ENCODE peak calls at places on chromosome 15, in seven cellular contexts. E is astrocyte of the spinal cord, D is MCF 10A, G is mesothelial cell of epicardium, Q is AG09319, P is glutamatergic neuron, B is endothelial cell of umbilical vein. U is an unnamed sample.

GRCh38 chr15:70539409-70539808 is 223.9 kb downstream of the UACA start:
- DNase-seq in E (no peak), D (no peak), G (no peak), Q (no peak), P (no peak), B (no peak), U (no peak)

GRCh38 chr15:42863572-42864239 is 56.9 kb downstream of the TTBK2 start:
- DNase-seq in E (no peak), D (peak), G (no peak), Q (no peak), P (no peak), B (peak), U (no peak)

GRCh38 chr15:82999905-83000671 is 11.4 kb downstream of the C15orf40 start:
- DNase-seq in E (peak), D (peak), G (no peak), Q (peak), P (no peak), B (peak), U (no peak)

GRCh38 chr15:68586274-68586961 is 7.6 kb downstream of the CORO2B start:
- DNase-seq in E (peak), D (peak), G (no peak), Q (no peak), P (peak), B (peak), U (no peak)

GRCh38 chr15:63599401-63600000 is 2.3 kb downstream of the FBXL22 start:
- DNase-seq in E (peak), D (peak), G (no peak), Q (no peak), P (peak), B (peak), U (no peak)

GRCh38 chr15:74535388-74536084 is 5.5 kb upstream of the ARID3B start:
- DNase-seq in E (no peak), D (no peak), G (no peak), Q (no peak), P (no peak), B (no peak), U (no peak)

GRCh38 chr15:48361690-48362089 is 30.5 kb downstream of the DUT start:
- DNase-seq in E (peak), D (no peak), G (no peak), Q (no peak), P (no peak), B (no peak), U (no peak)

GRCh38 chr15:62407962-62408361 is 242.9 kb upstream of the C2CD4B start:
- DNase-seq in E (no peak), D (no peak), G (no peak), Q (no peak), P (no peak), B (no peak), U (no peak)

GRCh38 chr15:65937476-65937875 is 68.2 kb downstream of the RAB11A start:
- DNase-seq in E (no peak), D (no peak), G (no peak), Q (no peak), P (no peak), B (peak), U (no peak)

GRCh38 chr15:58039260-58040035 is 26.1 kb downstream of the ALDH1A2 start:
- DNase-seq in E (no peak), D (no peak), G (no peak), Q (no peak), P (no peak), B (peak), U (no peak)

GRCh38 chr15:80565398-80565797 is 129.7 kb upstream of the ABHD17C start:
- DNase-seq in E (no peak), D (no peak), G (no peak), Q (no peak), P (no peak), B (no peak), U (no peak)

GRCh38 chr15:68025860-68026424 is 28.2 kb upstream of the PIAS1 start:
- DNase-seq in E (peak), D (no peak), G (no peak), Q (no peak), P (no peak), B (no peak), U (no peak)

GRCh38 chr15:55319537-55320325 is 709 bp downstream of the PIGB start:
- DNase-seq in E (peak), D (peak), G (no peak), Q (peak), P (no peak), B (no peak), U (no peak)

GRCh38 chr15:65264877-65265430 is 21.7 kb downstream of the PARP16 start:
- DNase-seq in E (no peak), D (no peak), G (no peak), Q (no peak), P (no peak), B (no peak), U (no peak)

GRCh38 chr15:55250392-55250791 is 39.2 kb downstream of the RAB27A start:
- DNase-seq in E (peak), D (peak), G (no peak), Q (peak), P (no peak), B (no peak), U (no peak)

GRCh38 chr15:49606594-49606993 is 14.0 kb downstream of the FAM227B start:
- DNase-seq in E (no peak), D (no peak), G (no peak), Q (no peak), P (no peak), B (peak), U (no peak)

GRCh38 chr15:82709421-82710207 is at the start of gene AP3B2:
- DNase-seq in E (peak), D (peak), G (peak), Q (peak), P (peak), B (peak), U (peak)

GRCh38 chr15:25863067-25863967 is at the start of gene ATP10A:
- DNase-seq in E (peak), D (no peak), G (no peak), Q (no peak), P (peak), B (no peak), U (no peak)

GRCh38 chr15:31457631-31458526 is 131.2 kb downstream of the KLF13 start:
- DNase-seq in E (peak), D (peak), G (no peak), Q (no peak), P (no peak), B (no peak), U (no peak)

GRCh38 chr15:88688394-88688933 is 49.6 kb downstream of the ISG20 start:
- DNase-seq in E (no peak), D (no peak), G (no peak), Q (no peak), P (no peak), B (no peak), U (no peak)

GRCh38 chr15:60720493-60721231 is 241.7 kb upstream of the ICE2 start:
- DNase-seq in E (no peak), D (no peak), G (no peak), Q (no peak), P (no peak), B (no peak), U (no peak)

GRCh38 chr15:93748710-93749109 is 482.7 kb upstream of the MCTP2 start:
- DNase-seq in E (no peak), D (no peak), G (no peak), Q (no peak), P (no peak), B (no peak), U (no peak)
- TF ChIP-seq CTCF in E (no peak), D (no peak), G (no peak), Q (no peak), P (no peak), B (no peak), U (no peak)

DNA sequence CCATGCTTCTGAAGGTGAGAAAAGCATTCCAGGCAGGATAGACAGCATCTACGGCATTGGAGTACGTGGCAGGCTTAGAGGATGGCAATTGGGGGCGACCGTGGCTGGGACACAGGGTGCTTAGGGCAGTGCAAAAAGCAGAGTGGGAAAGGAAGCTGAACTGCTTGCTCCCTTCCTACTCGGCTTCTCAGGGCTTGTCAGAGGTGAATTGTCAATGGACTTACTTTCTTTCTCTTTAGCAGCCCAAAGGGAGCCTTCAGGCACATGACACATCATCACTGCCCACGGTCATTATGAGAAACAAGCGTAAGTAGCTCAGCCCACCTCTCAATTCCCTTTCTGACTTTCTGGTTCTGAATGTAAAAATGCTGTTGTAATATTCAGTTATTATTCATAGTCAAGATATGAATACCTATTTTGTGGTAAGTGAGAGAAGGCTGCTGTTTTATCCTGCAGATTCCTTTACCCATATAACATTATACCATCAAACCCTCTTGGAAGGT is 84.3 kb downstream of the KLHL25 start:
- DNase-seq in E (no peak), D (no peak), G (no peak), Q (no peak), P (no peak), B (no peak), U (no peak)
- TF ChIP-seq CTCF in E (no peak), D (no peak), G (no peak), Q (no peak), P (no peak), B (no peak), U (no peak)

DNA sequence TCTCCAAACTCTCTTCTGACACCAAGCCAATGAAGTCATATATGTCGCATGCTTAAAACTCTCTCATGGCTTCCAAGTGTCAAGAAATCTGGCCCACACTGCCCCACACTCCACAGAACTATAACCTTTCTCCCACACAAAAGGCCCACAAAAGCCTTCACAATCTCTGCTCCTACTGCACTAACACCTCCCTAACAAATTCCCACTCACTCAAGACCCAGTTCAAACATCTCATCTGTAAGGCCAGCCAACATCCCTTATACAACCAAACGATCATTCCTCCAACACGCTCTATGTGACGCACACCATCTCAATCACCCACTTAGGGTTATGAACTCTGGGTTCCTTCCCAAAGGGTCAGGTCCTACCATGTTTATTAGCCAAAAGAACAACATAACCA is 13.5 kb downstream of the TBC1D2B start:
- DNase-seq in E (no peak), D (no peak), G (no peak), Q (no peak), P (no peak), B (no peak), U (no peak)
- TF ChIP-seq CTCF in E (no peak), D (no peak), G (no peak), Q (no peak), P (no peak), B (no peak), U (no peak)

DNA sequence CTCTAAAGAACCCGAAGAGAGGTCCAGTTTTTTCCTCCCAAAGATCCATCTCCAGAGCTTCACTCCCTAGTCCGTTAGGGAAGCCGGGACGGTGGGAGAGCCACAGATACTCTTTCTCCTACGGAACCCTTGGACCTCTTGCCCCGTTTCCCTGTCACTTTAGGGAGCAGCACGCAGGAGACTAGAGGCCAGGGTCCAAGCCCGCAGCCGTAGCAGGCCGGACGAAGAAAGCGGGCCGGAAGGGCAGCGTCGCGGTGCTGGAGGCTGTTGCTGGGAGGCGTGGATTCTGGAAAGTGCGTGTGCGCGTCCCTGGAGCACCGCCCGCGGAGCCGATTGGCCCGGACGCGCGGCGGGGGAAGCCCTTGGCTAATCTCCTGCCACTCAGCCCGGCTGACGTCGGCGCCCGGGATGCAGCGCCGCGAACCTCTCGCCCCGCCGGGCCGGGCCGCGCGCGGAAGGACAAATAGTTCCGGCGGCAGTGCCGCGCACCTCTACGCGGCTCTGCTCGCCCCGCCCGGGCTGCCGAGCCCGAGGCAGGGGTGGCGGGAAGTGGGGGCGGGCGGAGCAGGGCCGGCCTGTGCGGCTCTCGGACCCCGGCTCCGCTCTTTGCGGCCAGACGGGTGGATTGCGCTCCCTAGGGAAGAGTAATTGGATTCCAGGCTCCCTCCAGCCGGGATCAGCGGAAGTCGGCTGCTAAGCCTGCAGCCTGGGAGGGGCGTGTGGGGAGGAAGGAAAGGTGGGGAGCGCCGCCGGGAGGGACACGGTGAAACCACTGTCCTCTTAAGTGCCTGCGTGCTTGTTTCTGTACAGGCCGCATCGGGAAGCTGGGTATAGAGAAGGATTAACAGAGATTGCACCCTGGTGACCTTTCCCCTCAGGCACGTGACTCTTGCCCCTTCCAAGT is 31.3 kb upstream of the TCF12 start:
- DNase-seq in E (peak), D (peak), G (peak), Q (peak), P (peak), B (peak), U (peak)
- TF ChIP-seq CTCF in E (no peak), D (no peak), G (no peak), Q (peak), P (no peak), B (no peak), U (peak)

GRCh38 chr15:100220058-100220728 is 121.6 kb downstream of the ADAMTS17 start:
- DNase-seq in E (no peak), D (no peak), G (no peak), Q (no peak), P (no peak), B (no peak), U (no peak)
- TF ChIP-seq CTCF in E (no peak), D (no peak), G (no peak), Q (no peak), P (no peak), B (no peak), U (no peak)

GRCh38 chr15:91948001-91948608 is 94.6 kb downstream of the SLCO3A1 start:
- DNase-seq in E (peak), D (peak), G (no peak), Q (no peak), P (no peak), B (no peak), U (no peak)

GRCh38 chr15:91947370-91947769 is 93.9 kb downstream of the SLCO3A1 start:
- DNase-seq in E (no peak), D (no peak), G (no peak), Q (no peak), P (no peak), B (no peak), U (no peak)

GRCh38 chr15:91946075-91946474 is 92.6 kb downstream of the SLCO3A1 start:
- DNase-seq in E (no peak), D (no peak), G (no peak), Q (no peak), P (no peak), B (no peak), U (no peak)

GRCh38 chr15:91945385-91945784 is 91.9 kb downstream of the SLCO3A1 start:
- DNase-seq in E (no peak), D (no peak), G (no peak), Q (no peak), P (no peak), B (no peak), U (no peak)

GRCh38 chr15:91946914-91947313 is 93.4 kb downstream of the SLCO3A1 start:
- DNase-seq in E (no peak), D (no peak), G (no peak), Q (no peak), P (peak), B (no peak), U (no peak)
- TF ChIP-seq CTCF in E (no peak), D (no peak), G (no peak), Q (no peak), P (no peak), B (no peak), U (no peak)

GRCh38 chr15:41577863-41578735 is 19.1 kb downstream of the TYRO3 start:
- DNase-seq in E (no peak), D (no peak), G (no peak), Q (no peak), P (no peak), B (no peak), U (no peak)

GRCh38 chr15:41584636-41585139 is 25.7 kb downstream of the TYRO3 start:
- DNase-seq in E (peak), D (no peak), G (no peak), Q (no peak), P (no peak), B (no peak), U (no peak)

GRCh38 chr15:41578736-41579383 is 19.8 kb downstream of the TYRO3 start:
- DNase-seq in E (no peak), D (no peak), G (no peak), Q (no peak), P (no peak), B (no peak), U (no peak)

GRCh38 chr15:41583795-41584194 is 24.8 kb downstream of the TYRO3 start:
- DNase-seq in E (no peak), D (no peak), G (no peak), Q (no peak), P (no peak), B (no peak), U (no peak)

DNA sequence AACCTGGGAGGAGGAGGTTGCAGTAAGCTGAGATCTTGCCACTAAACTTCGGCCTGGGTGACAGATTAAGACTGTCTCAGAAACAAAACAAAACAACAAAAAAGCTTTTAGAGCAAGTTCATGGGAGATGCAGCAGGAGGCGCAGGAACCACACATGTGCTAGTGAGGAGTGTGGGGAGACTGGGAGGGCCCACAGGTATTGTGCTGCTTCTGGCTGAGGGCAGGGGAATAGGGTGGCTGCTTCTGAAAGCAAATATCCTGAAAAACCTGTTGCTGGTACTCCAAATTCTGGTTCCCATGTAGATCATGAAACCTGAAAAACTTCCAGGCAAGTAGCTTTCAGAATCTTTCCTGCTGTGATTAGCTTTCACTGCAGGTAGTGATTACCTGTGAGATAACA is 22.1 kb downstream of the TYRO3 start:
- DNase-seq in E (no peak), D (no peak), G (no peak), Q (no peak), P (no peak), B (no peak), U (no peak)
- TF ChIP-seq CTCF in E (peak), D (no peak), G (peak), Q (no peak), P (no peak), B (no peak), U (peak)